ENCODE peak calls at places on chromosomes 11 and 22, in five cellular contexts. L is fibroblast of lung, P is cardiac muscle cell, W is sigmoid colon, B is K562. X is an unnamed sample.

GRCh38 chr11:133956650-133957633 is at the start of gene IGSF9B:
- DNase-seq in B (peak; percentile 54), L (peak; percentile 52), W (peak; percentile 94), P (peak; percentile 93), X (peak; percentile 81)

GRCh38 chr11:134119094-134119493 is 50.2 kb downstream of the JAM3 start:
- DNase-seq in L (peak; percentile 71), B (no peak), W (no peak), P (no peak), X (no peak)

GRCh38 chr11:66842501-66842895 is 743 bp upstream of the RCE1 start:
- DNase-seq in W (peak; percentile 50), P (no peak), L (no peak), B (no peak), X (no peak)

GRCh38 chr11:123509737-123510578 is 79.9 kb downstream of the GRAMD1B start:
- DNase-seq in B (no peak), L (peak; percentile 58), P (peak; percentile 65), W (no peak), X (no peak)

GRCh38 chr11:69876013-69876412 is 56.8 kb upstream of the FGF3 start:
- DNase-seq in L (no peak), B (no peak), P (no peak), W (peak; percentile 52), X (no peak)

GRCh38 chr22:24592846-24593809 is at the start of gene LRRC75B:
- DNase-seq in B (peak; percentile 82), P (peak; percentile 92), W (peak; percentile 97), L (peak; percentile 88), X (no peak)

GRCh38 chr11:35800970-35801953 is 138.7 kb downstream of the TRIM44 start:
- DNase-seq in B (no peak), L (no peak), P (no peak), W (no peak), X (no peak)

GRCh38 chr11:105915036-105915435 is 107.0 kb downstream of the MSANTD4 start:
- DNase-seq in W (no peak), L (no peak), P (no peak), B (no peak), X (no peak)

GRCh38 chr11:61695917-61696316 is 15.7 kb downstream of the DAGLA start:
- DNase-seq in W (peak; percentile 92), B (peak; percentile 58), P (no peak), L (peak; percentile 41), X (peak; percentile 85)

GRCh38 chr11:61328351-61328750 is 4.6 kb downstream of the DDB1 start:
- DNase-seq in L (no peak), B (no peak), W (no peak), P (no peak), X (no peak)

GRCh38 chr11:112882494-112883381 is 78.5 kb upstream of the NCAM1 start:
- DNase-seq in B (no peak), L (no peak), W (no peak), P (no peak), X (no peak)

GRCh38 chr11:76030286-76030685 is 176.0 kb downstream of the WNT11 start:
- DNase-seq in L (no peak), P (no peak), B (no peak), W (no peak), X (no peak)

GRCh38 chr11:69425444-69425843 is 56.0 kb upstream of the LINC01488 start:
- DNase-seq in L (no peak), B (no peak), P (no peak), W (no peak), X (no peak)

GRCh38 chr11:78851883-78852586 is 277.4 kb upstream of the NARS2 start:
- DNase-seq in P (no peak), B (no peak), L (no peak), W (no peak), X (no peak)

GRCh38 chr11:78062671-78063070 is 990 bp upstream of the THRSP start:
- DNase-seq in L (no peak), B (no peak), W (no peak), P (no peak), X (no peak)

GRCh38 chr11:59756845-59757244 is 1.7 kb downstream of the STX3 start:
- DNase-seq in W (peak; percentile 74), B (peak; percentile 64), P (no peak), L (no peak), X (peak; percentile 58)

GRCh38 chr11:72541224-72541974 is 107.1 kb upstream of the CLPB start:
- DNase-seq in W (no peak), L (no peak), B (no peak), P (no peak), X (no peak)

GRCh38 chr11:44275241-44275640 is 34.7 kb downstream of the ALX4 start:
- DNase-seq in L (no peak), W (peak; percentile 43), B (no peak), P (no peak), X (no peak)

GRCh38 chr22:38710866-38711265 is 5.1 kb downstream of the GTPBP1 start:
- DNase-seq in W (peak; percentile 25), L (no peak), B (no peak), P (no peak), X (no peak)

GRCh38 chr11:13118194-13118593 is 109.1 kb downstream of the RASSF10 start:
- DNase-seq in L (peak; percentile 81), W (no peak), P (no peak), B (no peak), X (peak; percentile 79)

DNA sequence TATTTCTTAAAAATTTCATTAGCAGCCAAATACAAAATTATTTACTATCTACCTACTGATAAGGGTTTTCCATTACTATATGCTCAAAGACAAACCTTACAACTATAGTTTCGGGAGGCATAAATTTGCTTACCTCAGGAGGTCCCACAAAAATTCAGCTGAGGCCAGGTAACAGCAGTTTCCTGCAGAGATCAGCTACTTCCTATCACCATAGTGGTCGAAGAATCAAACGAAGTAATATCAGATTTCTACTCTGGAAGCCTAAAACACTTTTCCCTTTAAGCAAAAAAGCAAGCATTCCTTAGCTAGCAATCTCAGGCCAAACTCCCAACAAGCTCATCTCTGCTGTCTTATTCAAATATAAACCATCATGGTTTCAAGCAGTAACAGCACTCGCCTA is 3.1 kb downstream of the NAP1L4 start:
- DNase-seq in L (no peak), W (no peak), P (no peak), B (no peak), X (no peak)
- H3K27ac ChIP-seq in L (no peak overlapping the region), W (peak overlapping the region; percentile 6), P (no peak overlapping the region), B (peak overlapping the region; percentile 61), X (peak overlapping the region; percentile 3)

DNA sequence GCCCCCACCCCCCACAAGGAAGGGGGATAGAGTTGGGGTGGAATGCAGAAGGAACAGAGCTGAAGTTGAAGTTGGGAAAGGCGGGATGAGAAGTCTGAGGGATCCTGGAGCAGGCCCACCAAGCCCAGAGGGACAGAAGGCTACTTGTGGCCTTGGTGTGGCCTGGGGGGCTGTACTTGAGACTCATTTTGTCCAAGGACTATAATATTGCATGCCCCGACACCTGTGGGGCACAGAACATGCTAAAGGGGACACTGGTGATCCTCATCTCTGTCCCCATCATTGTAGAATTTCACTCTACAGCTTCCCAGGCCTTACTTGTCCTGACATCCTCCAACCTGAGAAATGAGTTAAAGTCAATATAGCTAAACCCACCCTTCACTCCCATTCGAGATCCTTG is 1.3 kb downstream of the ESAM start:
- DNase-seq in P (no peak), L (no peak), W (no peak), B (no peak), X (no peak)
- H3K27me3 ChIP-seq in P (peaks cover 73% of the 10 kb centered on the region), L (peaks cover 6% of the 10 kb centered on the region), W (peaks cover 47% of the 10 kb centered on the region), B (peaks cover 45% of the 10 kb centered on the region), X (peaks cover 27% of the 10 kb centered on the region)

GRCh38 chr11:41659990-41660389 is 200.5 kb upstream of the LRRC4C start:
- DNase-seq in B (no peak), W (no peak), P (peak; percentile 42), L (no peak), X (no peak)

GRCh38 chr11:41665633-41666032 is 206.2 kb upstream of the LRRC4C start:
- DNase-seq in P (no peak), W (no peak), L (no peak), B (no peak), X (no peak)

GRCh38 chr11:41660585-41660984 is 201.1 kb upstream of the LRRC4C start:
- DNase-seq in B (no peak), P (no peak), L (no peak), W (no peak), X (no peak)
- TF ChIP-seq CTCF in B (no peak), P (no peak), L (no peak), W (no peak), X (no peak)

GRCh38 chr11:63672156-63672463 is 934 bp upstream of the ATL3 start:
- DNase-seq in P (no peak), B (no peak), W (no peak), L (no peak), X (no peak)
- H3K27ac ChIP-seq in P (no peak overlapping the region), B (peak overlapping the region; percentile 95), W (peak overlapping the region; percentile 96), L (no peak overlapping the region), X (peak overlapping the region; percentile 90)

DNA sequence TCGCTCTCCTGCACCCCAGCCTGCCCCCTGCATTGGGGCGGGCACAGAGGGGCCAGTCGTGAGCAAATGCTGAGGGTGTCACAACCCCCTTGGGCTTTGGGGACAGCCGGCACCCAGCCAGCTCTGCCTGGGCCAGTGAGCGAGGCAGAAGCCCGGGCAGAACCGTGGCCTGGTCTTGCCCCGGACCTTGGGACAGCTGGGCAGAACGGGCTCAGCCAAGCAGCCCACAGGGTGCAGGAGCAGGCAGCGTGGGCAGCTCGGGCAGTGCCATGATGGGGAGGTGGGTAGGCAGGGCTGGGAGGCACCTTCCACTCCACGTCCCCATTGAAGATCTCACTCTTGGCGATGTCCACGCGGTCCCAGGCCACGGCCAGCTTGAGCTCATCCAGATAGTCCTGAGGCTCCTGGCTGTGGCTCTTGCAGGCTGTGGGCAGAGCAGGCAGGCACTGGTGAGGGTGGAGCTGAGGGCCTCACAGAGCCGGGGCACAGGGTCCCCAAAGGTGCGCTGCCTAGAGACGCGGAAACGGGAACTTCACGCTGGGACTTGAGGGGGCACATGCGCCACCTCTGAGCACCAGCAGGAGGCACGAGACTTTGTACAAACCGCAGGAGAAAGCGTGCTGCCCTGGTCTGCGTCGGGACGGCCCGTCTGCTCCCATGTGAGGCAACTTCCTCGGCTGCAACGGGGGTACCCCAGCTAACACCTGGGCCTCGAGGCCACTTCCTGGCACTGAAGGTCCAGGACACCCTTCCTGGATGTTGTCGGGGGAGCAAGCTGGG is 15.2 kb downstream of the TSSC4 start:
- DNase-seq in L (no peak), B (peak; percentile 55), P (no peak), W (no peak), X (no peak)
- H3K27me3 ChIP-seq in L (no peaks in the 10 kb centered on the region), B (peaks cover 68% of the 10 kb centered on the region), P (no peaks in the 10 kb centered on the region), W (no peaks in the 10 kb centered on the region), X (no peaks in the 10 kb centered on the region)

X was measured in RWPE2.